ENCODE peak calls at places on chromosome 16, in four cellular contexts. X is GM13977, C is AG04450, K is thyroid gland. S is an unnamed sample.

GRCh38 chr16:69564845-69565610 is 738 bp upstream of the NFAT5 start:
- DNase-seq in X (no peak), C (no peak), K (no peak), S (peak; percentile 12)

GRCh38 chr16:79707867-79708266 is 107.3 kb upstream of the MAF start:
- DNase-seq in X (no peak), C (no peak), K (no peak), S (no peak)

GRCh38 chr16:13313351-13313750 is 412.0 kb downstream of the SHISA9 start:
- DNase-seq in X (no peak), C (no peak), K (no peak), S (no peak)

GRCh38 chr16:68997564-68997963 is 107.9 kb upstream of the HAS3 start:
- DNase-seq in X (no peak), C (no peak), K (no peak), S (no peak)

GRCh38 chr16:50314665-50315064 is 48.3 kb downstream of the ADCY7 start:
- DNase-seq in X (peak; percentile 13), C (no peak), K (no peak), S (no peak)

GRCh38 chr16:12618515-12618914 is 185.2 kb downstream of the CPPED1 start:
- DNase-seq in X (no peak), C (no peak), K (peak; percentile 84), S (peak; percentile 19)

GRCh38 chr16:27174798-27175197 is 28.5 kb upstream of the KDM8 start:
- DNase-seq in X (no peak), C (no peak), K (no peak), S (no peak)

GRCh38 chr16:12461201-12461600 is 342.5 kb downstream of the CPPED1 start:
- DNase-seq in X (no peak), C (peak; percentile 8), K (peak; percentile 24), S (no peak)

GRCh38 chr16:69906838-69907301 is 44.3 kb upstream of the CLEC18A start:
- DNase-seq in X (no peak), C (peak; percentile 86), K (no peak), S (no peak)

GRCh38 chr16:83685615-83686165 is 122.1 kb upstream of the HSBP1 start:
- DNase-seq in X (no peak), C (no peak), K (no peak), S (no peak)

GRCh38 chr16:17483266-17483864 is 12.6 kb upstream of the XYLT1 start:
- DNase-seq in X (no peak), C (no peak), K (peak; percentile 70), S (no peak)

GRCh38 chr16:11128211-11129123 is 127.5 kb downstream of the SOCS1 start:
- DNase-seq in X (no peak), C (no peak), K (peak; percentile 91), S (no peak)

GRCh38 chr16:86718118-86718517 is 139.8 kb downstream of the FOXL1 start:
- DNase-seq in X (no peak), C (no peak), K (no peak), S (peak; percentile 20)

GRCh38 chr16:84881702-84882521 is 62.1 kb downstream of the CRISPLD2 start:
- DNase-seq in X (no peak), C (peak; percentile 85), K (no peak), S (no peak)

GRCh38 chr16:6483634-6484033 is 849.0 kb upstream of the RBFOX1 start:
- DNase-seq in X (no peak), C (no peak), K (no peak), S (no peak)

GRCh38 chr16:67833035-67833417 is 9.1 kb upstream of the THAP11 start:
- DNase-seq in X (no peak), C (no peak), K (no peak), S (no peak)

GRCh38 chr16:14600164-14600563 is 29.9 kb downstream of the PARN start:
- DNase-seq in X (peak; percentile 42), C (no peak), K (no peak), S (peak; percentile 34)

GRCh38 chr16:3046506-3047386 is at the start of gene MMP25:
- DNase-seq in X (peak; percentile 67), C (no peak), K (no peak), S (no peak)

GRCh38 chr16:46789075-46789474 is 40.9 kb upstream of the MYLK3 start:
- DNase-seq in X (no peak), C (no peak), K (no peak), S (no peak)

GRCh38 chr16:48210747-48211146 is 33.4 kb upstream of the LONP2 start:
- DNase-seq in X (no peak), C (no peak), K (peak; percentile 6), S (no peak)

GRCh38 chr16:68972720-68973119 is 129.4 kb downstream of the TANGO6 start:
- DNase-seq in X (no peak), C (peak; percentile 23), K (no peak), S (no peak)

GRCh38 chr16:83930730-83931500 is 22.1 kb upstream of the OSGIN1 start:
- DNase-seq in X (no peak), C (no peak), K (no peak), S (no peak)

GRCh38 chr16:4412159-4412558 is 4.2 kb downstream of the CORO7 start:
- DNase-seq in X (no peak), C (no peak), K (no peak), S (no peak)

GRCh38 chr16:4416200-4417032 is at the start of gene CORO7:
- DNase-seq in X (peak; percentile 96), C (no peak), K (peak; percentile 98), S (peak; percentile 97)

GRCh38 chr16:4414187-4414909 is 2.0 kb downstream of the CORO7 start:
- DNase-seq in X (peak; percentile 95), C (no peak), K (no peak), S (peak; percentile 98)

GRCh38 chr16:4412854-4413253 is 3.5 kb downstream of the CORO7 start:
- DNase-seq in X (no peak), C (no peak), K (no peak), S (no peak)

GRCh38 chr16:4415538-4416199 is 727 bp downstream of the CORO7 start:
- DNase-seq in X (peak; percentile 53), C (no peak), K (peak; percentile 39), S (peak; percentile 72)
- TF ChIP-seq CTCF in X (no peak), C (no peak), K (no peak), S (no peak)

DNA sequence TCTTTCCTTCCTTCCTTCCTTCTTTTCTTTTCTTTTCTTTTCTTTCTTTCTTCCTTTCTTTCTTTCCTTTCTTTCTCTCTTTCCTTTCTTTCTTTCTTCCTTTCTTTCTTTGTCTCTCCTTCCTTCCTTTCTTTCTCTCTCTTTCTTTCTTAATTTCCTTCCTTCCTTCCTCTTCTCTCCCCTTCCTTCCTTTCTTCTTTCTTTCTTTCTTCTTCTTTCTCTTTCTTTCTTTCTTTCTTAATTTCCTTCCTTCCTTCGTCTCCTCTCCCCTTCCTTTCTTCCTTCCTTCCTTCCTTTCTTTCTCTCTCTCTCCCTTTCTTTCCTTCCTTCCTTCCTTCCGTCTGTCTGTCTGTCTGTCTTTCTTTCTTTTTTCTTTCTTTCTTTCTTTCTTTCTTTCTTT is 1446.5 kb upstream of the GOT2 start:
- DNase-seq in X (no peak), C (no peak), K (no peak), S (no peak)
- TF ChIP-seq CTCF in X (no peak), C (no peak), K (no peak), S (no peak)

GRCh38 chr16:22814330-22815105 is 556 bp downstream of the HS3ST2 start:
- DNase-seq in X (no peak), C (no peak), K (no peak), S (no peak)

GRCh38 chr16:22816475-22816874 is 2.5 kb downstream of the HS3ST2 start:
- DNase-seq in X (no peak), C (no peak), K (no peak), S (no peak)

GRCh38 chr16:22815863-22816262 is 1.9 kb downstream of the HS3ST2 start:
- DNase-seq in X (no peak), C (no peak), K (no peak), S (no peak)

GRCh38 chr16:22813223-22813945 is 578 bp upstream of the HS3ST2 start:
- DNase-seq in X (peak; percentile 54), C (no peak), K (peak; percentile 14), S (peak; percentile 12)

GRCh38 chr16:22813946-22814325 is at the start of gene HS3ST2:
- DNase-seq in X (peak; percentile 27), C (no peak), K (no peak), S (no peak)
- TF ChIP-seq CTCF in X (no peak), C (no peak), K (no peak), S (no peak)

GRCh38 chr16:19014456-19014855 is 30.7 kb downstream of the TMC7 start:
- DNase-seq in X (no peak), C (no peak), K (no peak), S (no peak)
- TF ChIP-seq CTCF in X (no peak), C (no peak), K (no peak), S (no peak)

DNA sequence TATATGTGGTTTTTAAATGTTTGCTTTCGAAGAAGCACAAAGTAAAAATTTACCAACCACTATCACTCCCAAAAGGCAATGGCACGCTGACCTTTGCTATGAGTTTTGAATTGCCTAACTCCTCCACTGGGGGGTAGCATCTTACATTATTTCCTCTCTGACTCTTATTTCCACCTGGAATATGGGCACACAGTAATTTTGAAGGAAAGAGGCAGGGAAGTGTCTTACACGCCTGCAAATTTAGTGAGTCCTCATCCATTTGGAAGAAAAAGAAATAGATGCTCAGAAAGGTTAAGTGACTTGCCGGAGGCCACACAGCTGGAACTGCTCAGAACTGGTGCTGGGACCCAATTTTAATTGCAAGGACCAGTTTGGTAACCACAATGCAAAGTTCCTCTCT is 29.9 kb upstream of the IRX6 start:
- DNase-seq in X (no peak), C (no peak), K (no peak), S (no peak)
- TF ChIP-seq CTCF in X (peak; percentile 4), C (no peak), K (no peak), S (no peak)

GRCh38 chr16:1691276-1691675 is 13.2 kb downstream of the JPT2 start:
- DNase-seq in X (no peak), C (no peak), K (no peak), S (no peak)
- TF ChIP-seq CTCF in X (no peak), C (peak; percentile 33), K (no peak), S (no peak)

S was measured in GM12865.